ENCODE peak calls at places on chromosomes 12 and 14, in five cellular contexts. V, O, C, F and D are unnamed samples.

GRCh38 chr14:83607682-83608081 is 1922.3 kb upstream of the FLRT2 start:
- DNase-seq in V (no peak), O (no peak), C (no peak), F (no peak), D (no peak)

GRCh38 chr14:65993996-65994395 is 492.2 kb upstream of the CCDC196 start:
- DNase-seq in V (no peak), O (no peak), C (no peak), F (no peak), D (no peak)

GRCh38 chr12:3803865-3804472 is 51.1 kb upstream of the CRACR2A start:
- DNase-seq in V (peak; percentile 81), O (peak; percentile 87), C (peak; percentile 26), F (peak; percentile 84), D (peak; percentile 86)

GRCh38 chr12:34033628-34034296 is 11.5 kb downstream of the ALG10 start:
- DNase-seq in V (peak; percentile 71), O (no peak), C (no peak), F (peak; percentile 30), D (no peak)

GRCh38 chr12:1947081-1947480 is 28.6 kb upstream of the CACNA2D4 start:
- DNase-seq in V (no peak), O (no peak), C (no peak), F (no peak), D (no peak)

GRCh38 chr12:12265571-12266388 is 1.1 kb downstream of the LRP6 start:
- DNase-seq in V (peak; percentile 51), O (no peak), C (no peak), F (peak; percentile 60), D (no peak)

GRCh38 chr14:69101331-69101826 is 51.5 kb downstream of the DCAF5 start:
- DNase-seq in V (peak; percentile 11), O (no peak), C (no peak), F (no peak), D (no peak)

GRCh38 chr14:104116544-104117340 is 21.6 kb upstream of the KIF26A start:
- DNase-seq in V (no peak), O (peak; percentile 39), C (no peak), F (no peak), D (peak; percentile 78)

GRCh38 chr14:91582761-91583160 is 72.7 kb upstream of the PPP4R3A start:
- DNase-seq in V (no peak), O (no peak), C (no peak), F (no peak), D (no peak)

GRCh38 chr12:132429932-132430643 is 59.9 kb upstream of the FBRSL1 start:
- DNase-seq in V (peak; percentile 90), O (no peak), C (no peak), F (peak; percentile 92), D (no peak)

GRCh38 chr14:89425931-89426330 is 8.9 kb upstream of the FOXN3 start:
- DNase-seq in V (no peak), O (no peak), C (peak; percentile 75), F (no peak), D (no peak)

GRCh38 chr14:20797159-20797558 is 5.5 kb downstream of the RNASE1 start:
- DNase-seq in V (no peak), O (no peak), C (no peak), F (no peak), D (no peak)

GRCh38 chr12:101336400-101336799 is 56.5 kb downstream of the UTP20 start:
- DNase-seq in V (no peak), O (no peak), C (no peak), F (no peak), D (no peak)

GRCh38 chr14:101556131-101556530 is 5.2 kb upstream of the DIO3 start:
- DNase-seq in V (no peak), O (no peak), C (no peak), F (no peak), D (no peak)

GRCh38 chr12:82862876-82863649 is 176.4 kb downstream of the TMTC2 start:
- DNase-seq in V (no peak), O (no peak), C (no peak), F (no peak), D (no peak)